ENCODE peak calls at places on chromosomes 11 and 22, in four cellular contexts. S is mammary epithelial cell, T is fibroblast of lung, E is MM.1S. Q is an unnamed sample.

GRCh38 chr11:64652586-64653387 is 61.8 kb downstream of the SLC22A12 start:
- DNase-seq in S (peak; percentile 41), T (peak; percentile 42), E (peak; percentile 39), Q (peak; percentile 35)

GRCh38 chr11:92457250-92457649 is 232.6 kb downstream of the FAT3 start:
- DNase-seq in E (no peak), T (peak; percentile 60), S (peak; percentile 55), Q (no peak)

GRCh38 chr11:19777032-19777341 is 64.3 kb downstream of the NAV2 start:
- DNase-seq in E (no peak), S (no peak), T (no peak), Q (no peak)

GRCh38 chr22:43007519-43008102 is 7.3 kb downstream of the PACSIN2 start:
- DNase-seq in E (no peak), S (no peak), T (peak; percentile 86), Q (no peak)

GRCh38 chr11:80350541-80350940 is 909.7 kb upstream of the TENM4 start:
- DNase-seq in T (no peak), E (no peak), S (no peak), Q (no peak)

GRCh38 chr22:42937164-42937854 is 77.6 kb downstream of the PACSIN2 start:
- DNase-seq in T (peak; percentile 91), S (peak; percentile 88), E (peak; percentile 58), Q (no peak)

GRCh38 chr11:117424781-117425180 is 97.1 kb downstream of the CEP164 start:
- DNase-seq in T (no peak), S (no peak), E (no peak), Q (no peak)

GRCh38 chr11:123973816-123974215 is 3.8 kb downstream of the OR10S1 start:
- DNase-seq in T (peak; percentile 81), S (peak; percentile 93), E (no peak), Q (no peak)

GRCh38 chr22:22168190-22168940 is 76.2 kb upstream of the VPREB1 start:
- DNase-seq in S (peak; percentile 42), T (peak; percentile 37), E (peak; percentile 94), Q (peak; percentile 37)

GRCh38 chr22:43867839-43868652 is 5.7 kb upstream of the SULT4A1 start:
- DNase-seq in E (peak; percentile 12), S (peak; percentile 39), T (peak; percentile 59), Q (peak; percentile 35)

GRCh38 chr22:37166675-37167066 is 17.0 kb upstream of the IL2RB start:
- DNase-seq in T (peak; percentile 61), E (peak; percentile 78), S (peak; percentile 53), Q (no peak)

GRCh38 chr11:10800292-10800691 is 8.4 kb downstream of the EIF4G2 start:
- DNase-seq in S (no peak), T (no peak), E (no peak), Q (no peak)

GRCh38 chr11:31102875-31103274 is 266.7 kb downstream of the DCDC1 start:
- DNase-seq in E (no peak), T (no peak), S (no peak), Q (no peak)

GRCh38 chr11:123654566-123655081 is at the start of gene SCN3B:
- DNase-seq in S (peak; percentile 67), E (peak; percentile 52), T (peak; percentile 81), Q (no peak)

GRCh38 chr22:38244106-38244505 is 28.7 kb downstream of the TMEM184B start:
- DNase-seq in S (peak; percentile 29), T (no peak), E (peak; percentile 93), Q (no peak)

GRCh38 chr11:67417425-67417824 is 1.9 kb downstream of the CARNS1 start:
- DNase-seq in S (no peak), T (no peak), E (no peak), Q (no peak)

GRCh38 chr11:46338988-46339666 is 8.1 kb upstream of the DGKZ start:
- DNase-seq in S (no peak), E (no peak), T (no peak), Q (no peak)

GRCh38 chr11:128768876-128769275 is 75.0 kb downstream of the FLI1 start:
- DNase-seq in E (no peak), S (no peak), T (no peak), Q (no peak)

GRCh38 chr22:28648792-28649191 is 30.8 kb downstream of the TTC28 start:
- DNase-seq in S (no peak), E (no peak), T (no peak), Q (no peak)

GRCh38 chr22:39568278-39568981 is 2.1 kb upstream of the CACNA1I start:
- DNase-seq in T (no peak), S (no peak), E (no peak), Q (no peak)
- TF ChIP-seq EZH2 in T (no peak), S (no peak), E (no peak), Q (no peak)

GRCh38 chr11:8828580-8829358 is 82.2 kb upstream of the AKIP1 start:
- DNase-seq in S (no peak), T (peak; percentile 81), E (no peak), Q (no peak)
- H3K27ac ChIP-seq in S (no peak overlapping the region), T (no peak overlapping the region), E (no peak overlapping the region), Q (no peak overlapping the region)

GRCh38 chr11:119338946-119339580 is 1.6 kb downstream of the C1QTNF5 start:
- DNase-seq in S (no peak), T (no peak), E (no peak), Q (no peak)
- H3K4me3 ChIP-seq in S (no peak overlapping the region), T (peak overlapping the region; percentile 19), E (no peak overlapping the region), Q (no peak overlapping the region)

GRCh38 chr22:49350441-49351121 is 477.1 kb downstream of the BRD1 start:
- DNase-seq in E (no peak), T (no peak), S (no peak), Q (no peak)
- TF ChIP-seq EZH2 in E (no peak), T (no peak), S (no peak), Q (no peak)

GRCh38 chr22:20530368-20531153 is 23.2 kb downstream of the MED15 start:
- DNase-seq in T (peak; percentile 91), E (no peak), S (peak; percentile 90), Q (no peak)
- H3K27ac ChIP-seq in T (peak overlapping the region; percentile 96), E (no peak overlapping the region), S (peak overlapping the region; percentile 98), Q (no peak overlapping the region)

DNA sequence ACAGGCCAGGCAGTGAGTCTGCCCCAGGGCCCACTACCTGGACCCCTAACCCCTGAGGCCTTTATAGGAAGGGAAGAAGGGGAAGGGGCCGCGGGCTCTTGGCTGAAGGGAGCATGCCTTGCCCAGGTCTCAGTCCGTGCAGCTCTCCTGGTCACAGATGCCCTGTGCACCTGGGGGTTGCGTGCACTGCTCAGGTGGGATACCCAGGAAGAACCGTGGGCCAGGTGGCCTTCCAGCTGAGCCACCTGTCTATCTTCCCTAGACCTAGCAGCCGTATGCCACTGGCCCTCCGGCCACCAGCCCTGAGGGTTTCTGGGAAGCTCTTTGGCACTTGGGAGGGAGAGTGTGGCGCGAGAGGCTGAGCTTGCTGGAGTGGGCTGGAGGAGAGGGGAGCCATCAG is 1178.6 kb downstream of the BRD1 start:
- DNase-seq in S (no peak), E (no peak), T (no peak), Q (no peak)
- H3K4me3 ChIP-seq in S (no peak overlapping the region), E (no peak overlapping the region), T (no peak overlapping the region), Q (no peak overlapping the region)

DNA sequence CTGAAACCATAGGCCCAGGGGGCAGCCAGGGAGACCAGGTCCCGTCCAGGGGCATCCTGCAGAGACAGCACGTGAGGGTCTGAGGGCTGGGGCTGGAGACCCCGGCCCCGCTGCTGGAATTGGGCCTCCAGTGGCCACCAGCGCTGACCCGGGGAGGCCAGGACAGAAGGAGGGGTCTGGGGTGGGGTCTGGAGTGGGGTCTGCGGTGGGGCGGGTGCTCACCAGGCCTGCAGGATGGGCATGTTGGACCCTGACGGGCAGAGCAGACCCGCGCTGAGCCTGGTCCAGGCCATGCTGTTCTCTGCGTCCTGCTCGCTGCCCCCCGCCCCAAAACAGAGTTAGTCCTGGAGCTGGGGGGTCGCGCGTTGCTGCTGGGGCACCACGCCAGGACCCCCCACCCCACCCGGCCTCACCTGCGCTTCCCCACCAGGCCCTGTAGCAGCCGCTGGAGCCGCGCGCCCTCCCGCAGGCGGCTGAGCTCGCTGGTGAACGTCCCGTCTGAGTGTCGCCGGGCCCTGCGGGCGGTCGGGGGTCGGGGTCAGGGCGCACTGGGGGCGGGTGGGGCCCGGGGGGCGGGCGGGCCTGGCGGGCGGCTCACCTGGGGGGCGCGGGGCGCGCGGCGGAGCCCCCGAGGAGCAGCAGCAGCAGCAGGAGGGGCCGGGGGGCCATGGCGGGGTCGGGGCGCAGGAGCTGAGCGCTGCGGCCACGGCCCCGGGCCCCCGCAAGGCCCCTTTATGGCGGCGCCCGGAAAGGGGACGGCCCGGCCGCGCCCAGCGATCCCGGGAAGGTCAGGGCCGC is at the start of gene SCT:
- DNase-seq in T (no peak), S (no peak), E (no peak), Q (no peak)
- TF ChIP-seq EZH2 in T (no peak), S (no peak), E (no peak), Q (no peak)